ENCODE peak calls at places on chromosome 10, in eight cellular contexts. F is SK-N-SH, G is HepG2, H is transverse colon, X is H1, M is upper lobe of left lung, I is K562, V is sigmoid colon. Q is an unnamed sample. For H3K4me1, the result is how much of the 10 kb centered on the place peaks cover.

GRCh38 chr10:36676321-36677169 is 448.9 kb upstream of the ANKRD30A start:
- DNase-seq in I (no peak), X (no peak), H (no peak), M (no peak), G (no peak), F (peak), V (no peak), Q (no peak)

GRCh38 chr10:4527281-4527960 is 298.6 kb upstream of the AKR1E2 start:
- DNase-seq in G (no peak), M (no peak), V (no peak), F (no peak), H (no peak), X (no peak), I (no peak), Q (no peak)

GRCh38 chr10:89373916-89374711 is 3.7 kb upstream of the IFIT1B start:
- DNase-seq in X (no peak), M (peak), V (peak), F (peak), I (peak), H (peak), G (peak), Q (peak)

GRCh38 chr10:46545861-46546590 is 10.4 kb downstream of the GPRIN2 start:
- DNase-seq in X (peak), G (no peak), F (peak), H (no peak), M (peak), V (peak), I (no peak), Q (peak)

GRCh38 chr10:97771055-97771811 is 566 bp downstream of the SFRP5 start:
- DNase-seq in G (no peak), H (no peak), V (no peak), F (peak), I (no peak), M (no peak), X (peak), Q (no peak)

GRCh38 chr10:22505923-22506685 is 160.8 kb downstream of the SPAG6 start:
- DNase-seq in X (no peak), I (no peak), V (no peak), M (peak), H (peak), G (no peak), F (no peak), Q (no peak)

GRCh38 chr10:116211682-116212081 is 61.3 kb downstream of the GFRA1 start:
- DNase-seq in I (no peak), X (no peak), M (no peak), V (no peak), G (no peak), F (no peak), H (no peak), Q (no peak)

GRCh38 chr10:97017474-97017903 is 168.3 kb downstream of the SLIT1 start:
- DNase-seq in I (no peak), X (no peak), H (no peak), F (no peak), M (no peak), V (no peak), G (no peak), Q (no peak)

GRCh38 chr10:122162566-122163181 is 108.4 kb upstream of the BTBD16 start:
- DNase-seq in M (no peak), G (peak), I (no peak), V (no peak), X (no peak), H (peak), F (peak), Q (no peak)

GRCh38 chr10:16792675-16793074 is 24.5 kb downstream of the RSU1 start:
- DNase-seq in G (no peak), I (no peak), X (no peak), V (no peak), H (no peak), M (no peak), F (no peak), Q (no peak)

GRCh38 chr10:62819521-62819920 is 3.4 kb upstream of the EGR2 start:
- DNase-seq in H (no peak), M (no peak), I (peak), V (no peak), G (no peak), F (no peak), X (no peak), Q (no peak)

GRCh38 chr10:125871341-125871740 is 9.8 kb downstream of the DHX32 start:
- DNase-seq in F (no peak), G (no peak), I (no peak), X (no peak), V (no peak), M (no peak), H (no peak), Q (no peak)

GRCh38 chr10:70579234-70580002 is 23.1 kb downstream of the PRF1 start:
- DNase-seq in H (no peak), G (no peak), V (peak), I (peak), X (no peak), F (no peak), M (no peak), Q (peak)

GRCh38 chr10:73529089-73529832 is 33.4 kb upstream of the PPP3CB start:
- DNase-seq in I (peak), H (peak), X (peak), G (peak), V (peak), M (peak), F (peak), Q (no peak)

GRCh38 chr10:121526801-121527221 is 71.4 kb downstream of the FGFR2 start:
- DNase-seq in V (no peak), M (no peak), F (no peak), X (no peak), I (no peak), H (no peak), G (no peak), Q (no peak)

GRCh38 chr10:74988055-74988773 is 123.2 kb upstream of the SAMD8 start:
- DNase-seq in F (no peak), H (no peak), I (no peak), X (no peak), M (no peak), G (no peak), V (no peak), Q (no peak)

GRCh38 chr10:124993345-124993708 is 51.4 kb downstream of the ZRANB1 start:
- DNase-seq in X (no peak), I (no peak), F (no peak), H (no peak), M (no peak), G (no peak), V (no peak), Q (no peak)

GRCh38 chr10:22655312-22655973 is 58.9 kb downstream of the PIP4K2A start:
- DNase-seq in H (no peak), I (no peak), G (no peak), V (no peak), X (no peak), M (no peak), F (no peak), Q (no peak)

GRCh38 chr10:124989526-124989925 is 47.6 kb downstream of the ZRANB1 start:
- DNase-seq in X (no peak), V (no peak), G (no peak), F (no peak), M (no peak), H (no peak), I (no peak), Q (no peak)

GRCh38 chr10:75395955-75396860 is 5.4 kb downstream of the ZNF503 start:
- DNase-seq in V (no peak), X (peak), M (no peak), F (no peak), I (no peak), G (no peak), H (peak), Q (peak)

GRCh38 chr10:59384761-59385160 is 22.4 kb upstream of the FAM13C start:
- DNase-seq in F (no peak), V (no peak), I (no peak), H (no peak), X (no peak), G (no peak), M (no peak), Q (no peak)

GRCh38 chr10:63346015-63346441 is 119.7 kb downstream of the JMJD1C start:
- DNase-seq in G (peak), F (no peak), H (no peak), I (no peak), V (no peak), X (no peak), M (no peak), Q (no peak)

GRCh38 chr10:86950349-86950748 is 7.1 kb downstream of the MMRN2 start:
- DNase-seq in G (no peak), H (no peak), F (no peak), X (no peak), I (no peak), M (no peak), V (peak), Q (peak)

GRCh38 chr10:84370268-84370667 is 41.9 kb downstream of the CCSER2 start:
- DNase-seq in H (no peak), M (no peak), V (no peak), G (no peak), I (no peak), F (no peak), X (no peak), Q (no peak)

GRCh38 chr10:43049081-43049551 is 27.8 kb upstream of the RET start:
- DNase-seq in V (peak), I (no peak), F (peak), H (peak), M (peak), G (no peak), X (no peak), Q (peak)

GRCh38 chr10:121754667-121755066 is 156.4 kb upstream of the FGFR2 start:
- DNase-seq in V (no peak), G (no peak), M (no peak), F (no peak), I (no peak), H (no peak), X (no peak), Q (no peak)

GRCh38 chr10:100338434-100339036 is 8.5 kb upstream of the SCD start:
- DNase-seq in V (peak), H (peak), G (peak), M (peak), F (peak), I (peak), X (peak), Q (peak)
- TF ChIP-seq EP300 in V (no peak), H (no peak), G (no peak), M (no peak), F (no peak), I (no peak), X (no peak), Q (no peak)

GRCh38 chr10:113754125-113754524 is 2.6 kb downstream of the PLEKHS1 start:
- DNase-seq in I (no peak), V (no peak), H (no peak), M (no peak), X (no peak), G (no peak), F (no peak), Q (no peak)
- H3K4me1 ChIP-seq in I (under half), V (under half), H (half or more), M (under half), X (under half), G (under half), F (under half), Q (under half)

GRCh38 chr10:127427926-127428325 is 121.2 kb upstream of the NPS start:
- DNase-seq in I (no peak), X (no peak), V (peak), H (no peak), G (no peak), F (no peak), M (no peak), Q (no peak)
- TF ChIP-seq POLR2AphosphoS5 in I (no peak), X (no peak), V (no peak), H (no peak), G (no peak), F (no peak), M (no peak), Q (no peak)

GRCh38 chr10:118036281-118036875 is 10.4 kb downstream of the RAB11FIP2 start:
- DNase-seq in M (no peak), G (no peak), V (no peak), H (no peak), I (no peak), X (no peak), F (no peak), Q (no peak)
- TF ChIP-seq EP300 in M (no peak), G (no peak), V (no peak), H (no peak), I (no peak), X (no peak), F (no peak), Q (no peak)

GRCh38 chr10:110980807-110981206 is 61.4 kb downstream of the SHOC2 start:
- DNase-seq in V (no peak), F (no peak), X (no peak), I (no peak), M (no peak), H (no peak), G (no peak), Q (no peak)

GRCh38 chr10:110978204-110978603 is 58.8 kb downstream of the SHOC2 start:
- DNase-seq in G (no peak), I (no peak), H (no peak), M (no peak), F (no peak), V (no peak), X (no peak), Q (no peak)

GRCh38 chr10:110979611-110980010 is 60.2 kb downstream of the SHOC2 start:
- DNase-seq in G (no peak), X (no peak), M (no peak), F (no peak), I (no peak), H (no peak), V (no peak), Q (no peak)

GRCh38 chr10:110985497-110986270 is 66.3 kb downstream of the SHOC2 start:
- DNase-seq in M (no peak), G (no peak), V (no peak), X (no peak), F (no peak), H (no peak), I (no peak), Q (no peak)

DNA sequence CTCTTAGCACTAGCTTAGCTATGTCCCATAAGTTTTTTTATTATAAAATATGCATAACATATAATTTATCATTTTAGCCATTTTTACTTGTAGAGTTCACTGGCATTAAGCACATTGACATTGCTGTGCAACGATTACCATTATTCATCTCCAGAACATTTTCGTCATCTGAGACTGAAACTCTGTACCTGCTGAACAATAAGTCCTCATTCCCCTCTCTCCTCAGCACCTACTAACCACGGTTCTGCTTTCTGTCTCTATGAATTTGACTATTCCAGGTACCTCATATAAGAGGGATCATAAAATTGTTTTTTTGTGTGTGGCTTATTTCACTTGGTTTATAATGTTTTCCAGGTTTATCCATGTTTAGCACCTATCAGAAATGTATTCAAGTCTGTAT is 64.1 kb downstream of the SHOC2 start:
- DNase-seq in F (no peak), G (no peak), V (no peak), M (no peak), I (no peak), X (no peak), H (no peak), Q (no peak)
- H3K4me1 ChIP-seq in F (under half), G (under half), V (under half), M (under half), I (under half), X (under half), H (under half), Q (under half)

GRCh38 chr10:56567580-56567979 is 206.5 kb upstream of the ZWINT start:
- DNase-seq in I (no peak), M (no peak), G (no peak), X (no peak), F (no peak), H (no peak), V (no peak), Q (no peak)
- TF ChIP-seq POLR2AphosphoS5 in I (no peak), M (no peak), G (no peak), X (no peak), F (no peak), H (no peak), V (no peak), Q (no peak)

GRCh38 chr10:117925369-117925768 is 121.4 kb downstream of the RAB11FIP2 start:
- DNase-seq in G (no peak), H (no peak), M (no peak), X (no peak), F (no peak), I (no peak), V (no peak), Q (no peak)

GRCh38 chr10:117927334-117927733 is 119.4 kb downstream of the RAB11FIP2 start:
- DNase-seq in G (no peak), M (no peak), I (no peak), H (no peak), V (no peak), X (no peak), F (no peak), Q (no peak)

GRCh38 chr10:117924820-117925219 is 121.9 kb downstream of the RAB11FIP2 start:
- DNase-seq in M (no peak), F (no peak), V (no peak), H (no peak), X (no peak), G (no peak), I (no peak), Q (no peak)

GRCh38 chr10:117927871-117928270 is 118.9 kb downstream of the RAB11FIP2 start:
- DNase-seq in G (no peak), I (no peak), M (no peak), H (no peak), F (no peak), V (no peak), X (no peak), Q (no peak)

GRCh38 chr10:117926491-117926890 is 120.2 kb downstream of the RAB11FIP2 start:
- DNase-seq in M (no peak), V (no peak), X (no peak), I (no peak), H (no peak), G (no peak), F (no peak), Q (no peak)
- TF ChIP-seq EP300 in M (no peak), V (no peak), X (no peak), I (no peak), H (no peak), G (no peak), F (no peak), Q (no peak)

GRCh38 chr10:77020426-77021040 is 617.1 kb downstream of the KCNMA1 start:
- DNase-seq in X (no peak), I (no peak), G (no peak), H (no peak), F (no peak), M (no peak), V (no peak), Q (no peak)
- H3K4me1 ChIP-seq in X (under half), I (under half), G (under half), H (under half), F (under half), M (under half), V (under half), Q (under half)